ENCODE peak calls at places on chromosome 21, in eight cellular contexts. One of them, this sample, is unnamed.

GRCh38 chr21:20004353-20004752 is 993.9 kb upstream of the NCAM2 start:
- DNase-seq in LHCN-M2: no peak
- DNase-seq in HTR-8/SVneo: no peak
- DNase-seq in NB4: no peak
- DNase-seq in GF-D8: no peak
- DNase-seq in activated CD4-positive, alpha-beta T cell treated with anti-CD3 and anti-CD28 coated beads, Interleukin-2, amount 50 U/mL, for 1 hour: no peak
- DNase-seq in amniotic stem cell: no peak
- DNase-seq in neural crest cell: no peak
- DNase-seq in this sample: peak

GRCh38 chr21:39728341-39728740 is 16.6 kb upstream of the IGSF5 start:
- DNase-seq in LHCN-M2: no peak
- DNase-seq in HTR-8/SVneo: no peak
- DNase-seq in NB4: no peak
- DNase-seq in GF-D8: no peak
- DNase-seq in activated CD4-positive, alpha-beta T cell treated with anti-CD3 and anti-CD28 coated beads, Interleukin-2, amount 50 U/mL, for 1 hour: no peak
- DNase-seq in amniotic stem cell: no peak
- DNase-seq in neural crest cell: no peak
- DNase-seq in this sample: no peak

GRCh38 chr21:34926784-34927548 is 122.1 kb downstream of the RUNX1 start:
- DNase-seq in LHCN-M2: peak
- DNase-seq in HTR-8/SVneo: no peak
- DNase-seq in NB4: no peak
- DNase-seq in GF-D8: no peak
- DNase-seq in activated CD4-positive, alpha-beta T cell treated with anti-CD3 and anti-CD28 coated beads, Interleukin-2, amount 50 U/mL, for 1 hour: no peak
- DNase-seq in amniotic stem cell: no peak
- DNase-seq in neural crest cell: no peak
- DNase-seq in this sample: no peak

GRCh38 chr21:38957575-38958340 is 152.0 kb downstream of the ETS2 start:
- DNase-seq in LHCN-M2: no peak
- DNase-seq in HTR-8/SVneo: no peak
- DNase-seq in NB4: no peak
- DNase-seq in GF-D8: no peak
- DNase-seq in activated CD4-positive, alpha-beta T cell treated with anti-CD3 and anti-CD28 coated beads, Interleukin-2, amount 50 U/mL, for 1 hour: no peak
- DNase-seq in amniotic stem cell: no peak
- DNase-seq in neural crest cell: no peak
- DNase-seq in this sample: no peak

GRCh38 chr21:31872452-31873274 is at the start of gene HUNK:
- DNase-seq in LHCN-M2: no peak
- DNase-seq in HTR-8/SVneo: no peak
- DNase-seq in NB4: peak
- DNase-seq in GF-D8: no peak
- DNase-seq in activated CD4-positive, alpha-beta T cell treated with anti-CD3 and anti-CD28 coated beads, Interleukin-2, amount 50 U/mL, for 1 hour: no peak
- DNase-seq in amniotic stem cell: peak
- DNase-seq in neural crest cell: peak
- DNase-seq in this sample: peak

GRCh38 chr21:45335761-45336534 is 48.3 kb upstream of the POFUT2 start:
- DNase-seq in LHCN-M2: no peak
- DNase-seq in HTR-8/SVneo: no peak
- DNase-seq in NB4: no peak
- DNase-seq in GF-D8: no peak
- DNase-seq in activated CD4-positive, alpha-beta T cell treated with anti-CD3 and anti-CD28 coated beads, Interleukin-2, amount 50 U/mL, for 1 hour: no peak
- DNase-seq in amniotic stem cell: no peak
- DNase-seq in neural crest cell: no peak
- DNase-seq in this sample: no peak

GRCh38 chr21:42763578-42764442 is 110.4 kb downstream of the PDE9A start:
- DNase-seq in LHCN-M2: no peak
- DNase-seq in HTR-8/SVneo: no peak
- DNase-seq in NB4: peak
- DNase-seq in GF-D8: no peak
- DNase-seq in activated CD4-positive, alpha-beta T cell treated with anti-CD3 and anti-CD28 coated beads, Interleukin-2, amount 50 U/mL, for 1 hour: no peak
- DNase-seq in amniotic stem cell: no peak
- DNase-seq in neural crest cell: no peak
- DNase-seq in this sample: peak

GRCh38 chr21:34807146-34807880 is 138.5 kb downstream of the CLIC6 start:
- DNase-seq in LHCN-M2: peak
- DNase-seq in HTR-8/SVneo: peak
- DNase-seq in NB4: peak
- DNase-seq in GF-D8: no peak
- DNase-seq in activated CD4-positive, alpha-beta T cell treated with anti-CD3 and anti-CD28 coated beads, Interleukin-2, amount 50 U/mL, for 1 hour: peak
- DNase-seq in amniotic stem cell: peak
- DNase-seq in neural crest cell: no peak
- DNase-seq in this sample: no peak

GRCh38 chr21:36282568-36283230 is 37.3 kb upstream of the MORC3 start:
- DNase-seq in LHCN-M2: peak
- DNase-seq in HTR-8/SVneo: no peak
- DNase-seq in NB4: no peak
- DNase-seq in GF-D8: no peak
- DNase-seq in activated CD4-positive, alpha-beta T cell treated with anti-CD3 and anti-CD28 coated beads, Interleukin-2, amount 50 U/mL, for 1 hour: no peak
- DNase-seq in amniotic stem cell: no peak
- DNase-seq in neural crest cell: no peak
- DNase-seq in this sample: no peak

GRCh38 chr21:34889537-34890257 is 159.4 kb downstream of the RUNX1 start:
- DNase-seq in LHCN-M2: peak
- DNase-seq in HTR-8/SVneo: peak
- DNase-seq in NB4: peak
- DNase-seq in GF-D8: peak
- DNase-seq in activated CD4-positive, alpha-beta T cell treated with anti-CD3 and anti-CD28 coated beads, Interleukin-2, amount 50 U/mL, for 1 hour: peak
- DNase-seq in amniotic stem cell: peak
- DNase-seq in neural crest cell: peak
- DNase-seq in this sample: peak

GRCh38 chr21:26377111-26377694 is 195.9 kb downstream of the CYYR1 start:
- DNase-seq in LHCN-M2: no peak
- DNase-seq in HTR-8/SVneo: no peak
- DNase-seq in NB4: no peak
- DNase-seq in GF-D8: no peak
- DNase-seq in activated CD4-positive, alpha-beta T cell treated with anti-CD3 and anti-CD28 coated beads, Interleukin-2, amount 50 U/mL, for 1 hour: no peak
- DNase-seq in amniotic stem cell: no peak
- DNase-seq in neural crest cell: no peak
- DNase-seq in this sample: no peak

GRCh38 chr21:36909901-36910561 is 56.4 kb downstream of the HLCS start:
- DNase-seq in LHCN-M2: peak
- DNase-seq in HTR-8/SVneo: peak
- DNase-seq in NB4: peak
- DNase-seq in GF-D8: no peak
- DNase-seq in activated CD4-positive, alpha-beta T cell treated with anti-CD3 and anti-CD28 coated beads, Interleukin-2, amount 50 U/mL, for 1 hour: no peak
- DNase-seq in amniotic stem cell: peak
- DNase-seq in neural crest cell: no peak
- DNase-seq in this sample: no peak

GRCh38 chr21:45224189-45224938 is 63.3 kb downstream of the POFUT2 start:
- DNase-seq in LHCN-M2: no peak
- DNase-seq in HTR-8/SVneo: no peak
- DNase-seq in NB4: no peak
- DNase-seq in GF-D8: no peak
- DNase-seq in activated CD4-positive, alpha-beta T cell treated with anti-CD3 and anti-CD28 coated beads, Interleukin-2, amount 50 U/mL, for 1 hour: peak
- DNase-seq in amniotic stem cell: no peak
- DNase-seq in neural crest cell: no peak
- DNase-seq in this sample: no peak

GRCh38 chr21:33901421-33902288 is 13.9 kb downstream of the ATP5PO start:
- DNase-seq in LHCN-M2: peak
- DNase-seq in HTR-8/SVneo: peak
- DNase-seq in NB4: peak
- DNase-seq in GF-D8: peak
- DNase-seq in activated CD4-positive, alpha-beta T cell treated with anti-CD3 and anti-CD28 coated beads, Interleukin-2, amount 50 U/mL, for 1 hour: no peak
- DNase-seq in amniotic stem cell: no peak
- DNase-seq in neural crest cell: peak
- DNase-seq in this sample: peak

GRCh38 chr21:42358261-42358660 is 7.5 kb upstream of the TFF2 start:
- DNase-seq in LHCN-M2: no peak
- DNase-seq in HTR-8/SVneo: no peak
- DNase-seq in NB4: no peak
- DNase-seq in GF-D8: no peak
- DNase-seq in activated CD4-positive, alpha-beta T cell treated with anti-CD3 and anti-CD28 coated beads, Interleukin-2, amount 50 U/mL, for 1 hour: no peak
- DNase-seq in amniotic stem cell: no peak
- DNase-seq in neural crest cell: no peak
- DNase-seq in this sample: no peak

GRCh38 chr21:15122241-15122640 is 57.4 kb upstream of the NRIP1 start:
- DNase-seq in LHCN-M2: peak
- DNase-seq in HTR-8/SVneo: no peak
- DNase-seq in NB4: no peak
- DNase-seq in GF-D8: no peak
- DNase-seq in activated CD4-positive, alpha-beta T cell treated with anti-CD3 and anti-CD28 coated beads, Interleukin-2, amount 50 U/mL, for 1 hour: no peak
- DNase-seq in amniotic stem cell: no peak
- DNase-seq in neural crest cell: no peak
- DNase-seq in this sample: no peak

GRCh38 chr21:14533555-14534400 is 12.3 kb downstream of the SAMSN1 start:
- DNase-seq in LHCN-M2: peak
- DNase-seq in HTR-8/SVneo: peak
- DNase-seq in NB4: peak
- DNase-seq in GF-D8: no peak
- DNase-seq in activated CD4-positive, alpha-beta T cell treated with anti-CD3 and anti-CD28 coated beads, Interleukin-2, amount 50 U/mL, for 1 hour: no peak
- DNase-seq in amniotic stem cell: no peak
- DNase-seq in neural crest cell: no peak
- DNase-seq in this sample: no peak

GRCh38 chr21:42837421-42838211 is 41.7 kb downstream of the WDR4 start:
- DNase-seq in LHCN-M2: no peak
- DNase-seq in HTR-8/SVneo: no peak
- DNase-seq in NB4: no peak
- DNase-seq in GF-D8: no peak
- DNase-seq in activated CD4-positive, alpha-beta T cell treated with anti-CD3 and anti-CD28 coated beads, Interleukin-2, amount 50 U/mL, for 1 hour: no peak
- DNase-seq in amniotic stem cell: no peak
- DNase-seq in neural crest cell: no peak
- DNase-seq in this sample: no peak

GRCh38 chr21:35328856-35329455 is 279.9 kb upstream of the RUNX1 start:
- DNase-seq in LHCN-M2: no peak
- DNase-seq in HTR-8/SVneo: no peak
- DNase-seq in NB4: no peak
- DNase-seq in GF-D8: no peak
- DNase-seq in activated CD4-positive, alpha-beta T cell treated with anti-CD3 and anti-CD28 coated beads, Interleukin-2, amount 50 U/mL, for 1 hour: no peak
- DNase-seq in amniotic stem cell: no peak
- DNase-seq in neural crest cell: no peak
- DNase-seq in this sample: peak

GRCh38 chr21:45478115-45478801 is 64.0 kb downstream of the SLC19A1 start:
- DNase-seq in LHCN-M2: peak
- DNase-seq in HTR-8/SVneo: peak
- DNase-seq in NB4: peak
- DNase-seq in GF-D8: peak
- DNase-seq in activated CD4-positive, alpha-beta T cell treated with anti-CD3 and anti-CD28 coated beads, Interleukin-2, amount 50 U/mL, for 1 hour: peak
- DNase-seq in amniotic stem cell: no peak
- DNase-seq in neural crest cell: peak
- DNase-seq in this sample: peak

GRCh38 chr21:42942244-42942643 is 16.8 kb upstream of the ERVH48-1 start:
- DNase-seq in LHCN-M2: peak
- DNase-seq in HTR-8/SVneo: no peak
- DNase-seq in NB4: no peak
- DNase-seq in GF-D8: no peak
- DNase-seq in activated CD4-positive, alpha-beta T cell treated with anti-CD3 and anti-CD28 coated beads, Interleukin-2, amount 50 U/mL, for 1 hour: no peak
- DNase-seq in amniotic stem cell: no peak
- DNase-seq in neural crest cell: no peak
- DNase-seq in this sample: no peak

GRCh38 chr21:46114963-46115362 is 17.1 kb downstream of the COL6A2 start:
- DNase-seq in LHCN-M2: no peak
- DNase-seq in HTR-8/SVneo: no peak
- DNase-seq in NB4: no peak
- DNase-seq in GF-D8: no peak
- DNase-seq in activated CD4-positive, alpha-beta T cell treated with anti-CD3 and anti-CD28 coated beads, Interleukin-2, amount 50 U/mL, for 1 hour: no peak
- DNase-seq in amniotic stem cell: no peak
- DNase-seq in neural crest cell: no peak
- DNase-seq in this sample: no peak

GRCh38 chr21:23574932-23575331 is 2032.3 kb downstream of the MRPL39 start:
- DNase-seq in LHCN-M2: no peak
- DNase-seq in HTR-8/SVneo: no peak
- DNase-seq in NB4: no peak
- DNase-seq in GF-D8: no peak
- DNase-seq in activated CD4-positive, alpha-beta T cell treated with anti-CD3 and anti-CD28 coated beads, Interleukin-2, amount 50 U/mL, for 1 hour: no peak
- DNase-seq in amniotic stem cell: no peak
- DNase-seq in neural crest cell: no peak
- DNase-seq in this sample: no peak

GRCh38 chr21:46083271-46084040 is 14.5 kb upstream of the COL6A2 start:
- DNase-seq in LHCN-M2: no peak
- DNase-seq in HTR-8/SVneo: no peak
- DNase-seq in NB4: no peak
- DNase-seq in GF-D8: no peak
- DNase-seq in activated CD4-positive, alpha-beta T cell treated with anti-CD3 and anti-CD28 coated beads, Interleukin-2, amount 50 U/mL, for 1 hour: no peak
- DNase-seq in amniotic stem cell: no peak
- DNase-seq in neural crest cell: no peak
- DNase-seq in this sample: no peak

GRCh38 chr21:31235671-31236450 is 108.2 kb downstream of the TIAM1 start:
- DNase-seq in LHCN-M2: peak
- DNase-seq in HTR-8/SVneo: peak
- DNase-seq in NB4: no peak
- DNase-seq in GF-D8: no peak
- DNase-seq in activated CD4-positive, alpha-beta T cell treated with anti-CD3 and anti-CD28 coated beads, Interleukin-2, amount 50 U/mL, for 1 hour: no peak
- DNase-seq in amniotic stem cell: peak
- DNase-seq in neural crest cell: no peak
- DNase-seq in this sample: no peak

GRCh38 chr21:38699048-38699447 is 106.7 kb upstream of the ETS2 start:
- DNase-seq in LHCN-M2: no peak
- DNase-seq in HTR-8/SVneo: no peak
- DNase-seq in NB4: peak
- DNase-seq in GF-D8: no peak
- DNase-seq in activated CD4-positive, alpha-beta T cell treated with anti-CD3 and anti-CD28 coated beads, Interleukin-2, amount 50 U/mL, for 1 hour: no peak
- DNase-seq in amniotic stem cell: no peak
- DNase-seq in neural crest cell: no peak
- DNase-seq in this sample: no peak

GRCh38 chr21:36385909-36386642 is 884 bp downstream of the CHAF1B start:
- DNase-seq in LHCN-M2: peak
- DNase-seq in HTR-8/SVneo: no peak
- DNase-seq in NB4: peak
- DNase-seq in GF-D8: no peak
- DNase-seq in activated CD4-positive, alpha-beta T cell treated with anti-CD3 and anti-CD28 coated beads, Interleukin-2, amount 50 U/mL, for 1 hour: no peak
- DNase-seq in amniotic stem cell: no peak
- DNase-seq in neural crest cell: no peak
- DNase-seq in this sample: peak

GRCh38 chr21:27572681-27573080 is 605.8 kb upstream of the ADAMTS5 start:
- DNase-seq in LHCN-M2: peak
- DNase-seq in HTR-8/SVneo: no peak
- DNase-seq in NB4: no peak
- DNase-seq in GF-D8: no peak
- DNase-seq in activated CD4-positive, alpha-beta T cell treated with anti-CD3 and anti-CD28 coated beads, Interleukin-2, amount 50 U/mL, for 1 hour: no peak
- DNase-seq in amniotic stem cell: peak
- DNase-seq in neural crest cell: no peak
- DNase-seq in this sample: no peak

GRCh38 chr21:25885405-25885804 is 150.6 kb downstream of the GABPA start:
- DNase-seq in LHCN-M2: no peak
- DNase-seq in HTR-8/SVneo: no peak
- DNase-seq in NB4: no peak
- DNase-seq in GF-D8: no peak
- DNase-seq in activated CD4-positive, alpha-beta T cell treated with anti-CD3 and anti-CD28 coated beads, Interleukin-2, amount 50 U/mL, for 1 hour: no peak
- DNase-seq in amniotic stem cell: no peak
- DNase-seq in neural crest cell: no peak
- DNase-seq in this sample: no peak

GRCh38 chr21:42677339-42678117 is 24.1 kb downstream of the PDE9A start:
- DNase-seq in LHCN-M2: peak
- DNase-seq in HTR-8/SVneo: peak
- DNase-seq in NB4: peak
- DNase-seq in GF-D8: peak
- DNase-seq in activated CD4-positive, alpha-beta T cell treated with anti-CD3 and anti-CD28 coated beads, Interleukin-2, amount 50 U/mL, for 1 hour: no peak
- DNase-seq in amniotic stem cell: no peak
- DNase-seq in neural crest cell: no peak
- DNase-seq in this sample: peak

GRCh38 chr21:26441081-26441610 is 131.9 kb downstream of the CYYR1 start:
- DNase-seq in LHCN-M2: no peak
- DNase-seq in HTR-8/SVneo: no peak
- DNase-seq in NB4: no peak
- DNase-seq in GF-D8: no peak
- DNase-seq in activated CD4-positive, alpha-beta T cell treated with anti-CD3 and anti-CD28 coated beads, Interleukin-2, amount 50 U/mL, for 1 hour: no peak
- DNase-seq in amniotic stem cell: no peak
- DNase-seq in neural crest cell: no peak
- DNase-seq in this sample: peak

GRCh38 chr21:45949928-45950739 is 31.4 kb upstream of the COL6A1 start:
- DNase-seq in LHCN-M2: no peak
- DNase-seq in HTR-8/SVneo: no peak
- DNase-seq in NB4: no peak
- DNase-seq in GF-D8: no peak
- DNase-seq in activated CD4-positive, alpha-beta T cell treated with anti-CD3 and anti-CD28 coated beads, Interleukin-2, amount 50 U/mL, for 1 hour: no peak
- DNase-seq in amniotic stem cell: no peak
- DNase-seq in neural crest cell: no peak
- DNase-seq in this sample: no peak

This sample was measured in KBM-7.